ENCODE peak calls at places on chromosome 14, in six cellular contexts. I, P, M, O, Z and S are unnamed samples.

GRCh38 chr14:69312608-69313007 is 52.6 kb downstream of the GALNT16 start:
- ATAC-seq in P (no peak), Z (no peak), I (peak), O (no peak), M (no peak), S (no peak)

GRCh38 chr14:58133739-58134138 is 18.3 kb downstream of the ARMH4 start:
- ATAC-seq in O (no peak), P (no peak), M (no peak), I (no peak), Z (no peak), S (no peak)

GRCh38 chr14:106681161-106681955 is 1155.0 kb downstream of the TMEM121 start:
- ATAC-seq in P (peak), I (no peak), Z (no peak), O (no peak), M (peak), S (no peak)

GRCh38 chr14:68703093-68703492 is 89.8 kb downstream of the ZFP36L1 start:
- ATAC-seq in I (no peak), P (peak), M (no peak), O (peak), Z (peak), S (no peak)

GRCh38 chr14:104504172-104504735 is 75.3 kb upstream of the C14orf180 start:
- ATAC-seq in I (no peak), O (no peak), M (no peak), P (no peak), Z (no peak), S (no peak)

GRCh38 chr14:98984027-98984718 is 287.8 kb downstream of the BCL11B start:
- ATAC-seq in Z (peak), I (no peak), P (no peak), M (no peak), O (no peak), S (no peak)

GRCh38 chr14:58428011-58428807 is 690 bp downstream of the KIAA0586 start:
- ATAC-seq in M (no peak), Z (no peak), I (peak), O (peak), P (peak), S (no peak)

GRCh38 chr14:52318829-52319604 is 4.9 kb downstream of the PTGER2 start:
- ATAC-seq in O (no peak), M (no peak), P (no peak), I (no peak), Z (no peak), S (no peak)

GRCh38 chr14:34256223-34256622 is 205.8 kb downstream of the SPTSSA start:
- ATAC-seq in Z (no peak), M (no peak), O (no peak), P (no peak), I (no peak), S (no peak)

GRCh38 chr14:51603495-51603894 is 48.2 kb upstream of the FRMD6 start:
- ATAC-seq in M (no peak), O (no peak), I (no peak), P (no peak), Z (no peak), S (no peak)

GRCh38 chr14:95431199-95432145 is 85.0 kb downstream of the SYNE3 start:
- ATAC-seq in I (peak), Z (no peak), O (peak), P (peak), M (peak), S (peak)

GRCh38 chr14:23621932-23622495 is 14.2 kb upstream of the DHRS2 start:
- ATAC-seq in I (no peak), Z (no peak), P (no peak), M (no peak), O (no peak), S (no peak)

GRCh38 chr14:51368721-51369163 is 128.7 kb downstream of the TMX1 start:
- ATAC-seq in P (no peak), Z (no peak), M (no peak), I (peak), O (peak), S (no peak)

GRCh38 chr14:81400202-81400678 is at the start of gene STON2:
- ATAC-seq in O (peak), Z (no peak), I (peak), P (no peak), M (no peak), S (no peak)

GRCh38 chr14:75469606-75470237 is 41.9 kb downstream of the JDP2 start:
- ATAC-seq in P (no peak), M (no peak), I (peak), O (no peak), Z (no peak), S (no peak)

GRCh38 chr14:59032821-59033220 is 155.6 kb upstream of the DAAM1 start:
- ATAC-seq in O (no peak), Z (no peak), I (no peak), M (no peak), P (no peak), S (no peak)

GRCh38 chr14:66543996-66544395 is 36.0 kb downstream of the GPHN start:
- ATAC-seq in O (no peak), I (peak), M (no peak), P (no peak), Z (no peak), S (no peak)

GRCh38 chr14:76138758-76139723 is 12.7 kb upstream of the GPATCH2L start:
- ATAC-seq in Z (no peak), P (no peak), M (no peak), I (peak), O (no peak), S (no peak)

GRCh38 chr14:58270628-58271027 is 26.0 kb downstream of the PSMA3 start:
- ATAC-seq in P (no peak), Z (peak), O (no peak), I (no peak), M (no peak), S (no peak)

GRCh38 chr14:44453433-44454171 is 53.5 kb downstream of the FSCB start:
- ATAC-seq in M (no peak), O (no peak), P (no peak), I (no peak), Z (no peak), S (no peak)